ENCODE peak calls at places on chromosomes 5 and 9, in five cellular contexts. One of them, this sample, is unnamed.

GRCh38 chr5:141733198-141733597 is 51.2 kb upstream of the ARAP3 start:
- DNase-seq in HTR-8/SVneo: no peak
- DNase-seq in lower lobe of right lung: no peak
- DNase-seq in kidney tubule cell: no peak
- DNase-seq in HuH-7: no peak
- DNase-seq in this sample: no peak

GRCh38 chr9:33167949-33168535 is 906 bp upstream of the B4GALT1 start:
- DNase-seq in lower lobe of right lung: peak; percentile 54
- DNase-seq in HTR-8/SVneo: no peak
- DNase-seq in HuH-7: no peak
- DNase-seq in kidney tubule cell: no peak
- DNase-seq in this sample: no peak

GRCh38 chr9:127791085-127791484 is 5.3 kb downstream of the CDK9 start:
- DNase-seq in HuH-7: no peak
- DNase-seq in kidney tubule cell: no peak
- DNase-seq in HTR-8/SVneo: no peak
- DNase-seq in lower lobe of right lung: no peak
- DNase-seq in this sample: no peak

GRCh38 chr5:63963080-63963735 is 963 bp upstream of the HTR1A start:
- DNase-seq in HTR-8/SVneo: peak; percentile 37
- DNase-seq in HuH-7: peak; percentile 55
- DNase-seq in kidney tubule cell: peak; percentile 67
- DNase-seq in lower lobe of right lung: no peak
- DNase-seq in this sample: peak; percentile 7

GRCh38 chr5:181054138-181054537 is 14.1 kb downstream of the BTNL9 start:
- DNase-seq in lower lobe of right lung: no peak
- DNase-seq in kidney tubule cell: no peak
- DNase-seq in HuH-7: no peak
- DNase-seq in HTR-8/SVneo: no peak
- DNase-seq in this sample: no peak

GRCh38 chr9:122226758-122227575 is 1.8 kb downstream of the LHX6 start:
- DNase-seq in lower lobe of right lung: no peak
- DNase-seq in HuH-7: no peak
- DNase-seq in HTR-8/SVneo: no peak
- DNase-seq in kidney tubule cell: no peak
- DNase-seq in this sample: no peak

GRCh38 chr5:50352390-50352789 is 88.7 kb downstream of the EMB start:
- DNase-seq in HuH-7: no peak
- DNase-seq in HTR-8/SVneo: no peak
- DNase-seq in kidney tubule cell: no peak
- DNase-seq in lower lobe of right lung: no peak
- DNase-seq in this sample: no peak

GRCh38 chr5:54743997-54744788 is 226.6 kb downstream of the SNX18 start:
- DNase-seq in HTR-8/SVneo: peak; percentile 86
- DNase-seq in kidney tubule cell: peak; percentile 88
- DNase-seq in lower lobe of right lung: peak; percentile 54
- DNase-seq in HuH-7: no peak
- DNase-seq in this sample: peak; percentile 48

GRCh38 chr5:136435951-136436544 is 70.7 kb upstream of the TRPC7 start:
- DNase-seq in HuH-7: no peak
- DNase-seq in kidney tubule cell: no peak
- DNase-seq in HTR-8/SVneo: no peak
- DNase-seq in lower lobe of right lung: no peak
- DNase-seq in this sample: no peak

GRCh38 chr9:132114102-132114707 is 34.5 kb upstream of the MED27 start:
- DNase-seq in lower lobe of right lung: peak; percentile 64
- DNase-seq in HuH-7: peak; percentile 81
- DNase-seq in kidney tubule cell: peak; percentile 64
- DNase-seq in HTR-8/SVneo: peak; percentile 51
- DNase-seq in this sample: no peak

GRCh38 chr5:149585910-149586309 is 4.6 kb downstream of the ARHGEF37 start:
- DNase-seq in kidney tubule cell: no peak
- DNase-seq in HTR-8/SVneo: no peak
- DNase-seq in lower lobe of right lung: no peak
- DNase-seq in HuH-7: no peak
- DNase-seq in this sample: no peak

GRCh38 chr9:131728546-131728910 is 11.3 kb downstream of the RAPGEF1 start:
- DNase-seq in kidney tubule cell: no peak
- DNase-seq in HTR-8/SVneo: no peak
- DNase-seq in lower lobe of right lung: no peak
- DNase-seq in HuH-7: no peak
- DNase-seq in this sample: no peak

GRCh38 chr5:177416334-177416733 is 7.0 kb upstream of the F12 start:
- DNase-seq in HTR-8/SVneo: no peak
- DNase-seq in HuH-7: no peak
- DNase-seq in lower lobe of right lung: peak; percentile 82
- DNase-seq in kidney tubule cell: peak; percentile 32
- DNase-seq in this sample: no peak

GRCh38 chr5:88602584-88602983 is 280.4 kb downstream of the MEF2C start:
- DNase-seq in lower lobe of right lung: no peak
- DNase-seq in HTR-8/SVneo: no peak
- DNase-seq in HuH-7: no peak
- DNase-seq in kidney tubule cell: peak; percentile 3
- DNase-seq in this sample: no peak

GRCh38 chr5:10904862-10905432 is 143.9 kb upstream of the DAP start:
- DNase-seq in HuH-7: no peak
- DNase-seq in lower lobe of right lung: no peak
- DNase-seq in HTR-8/SVneo: no peak
- DNase-seq in kidney tubule cell: no peak
- DNase-seq in this sample: no peak

GRCh38 chr9:33374634-33375237 is 27.6 kb downstream of the AQP7 start:
- DNase-seq in HuH-7: peak; percentile 82
- DNase-seq in lower lobe of right lung: peak; percentile 76
- DNase-seq in kidney tubule cell: peak; percentile 72
- DNase-seq in HTR-8/SVneo: peak; percentile 59
- DNase-seq in this sample: peak; percentile 51

GRCh38 chr5:95973793-95974325 is 12.2 kb upstream of the ELL2 start:
- DNase-seq in HTR-8/SVneo: no peak
- DNase-seq in lower lobe of right lung: no peak
- DNase-seq in HuH-7: no peak
- DNase-seq in kidney tubule cell: peak; percentile 53
- DNase-seq in this sample: no peak

GRCh38 chr9:136075881-136076678 is 19.0 kb downstream of the NACC2 start:
- DNase-seq in HTR-8/SVneo: no peak
- DNase-seq in lower lobe of right lung: peak; percentile 64
- DNase-seq in HuH-7: no peak
- DNase-seq in kidney tubule cell: no peak
- DNase-seq in this sample: no peak

GRCh38 chr9:20490246-20490834 is 132.0 kb downstream of the MLLT3 start:
- DNase-seq in lower lobe of right lung: no peak
- DNase-seq in HuH-7: no peak
- DNase-seq in HTR-8/SVneo: no peak
- DNase-seq in kidney tubule cell: no peak
- DNase-seq in this sample: no peak

GRCh38 chr9:83920469-83920941 is 727 bp downstream of the KIF27 start:
- DNase-seq in HuH-7: no peak
- DNase-seq in lower lobe of right lung: no peak
- DNase-seq in kidney tubule cell: no peak
- DNase-seq in HTR-8/SVneo: peak; percentile 12
- DNase-seq in this sample: peak; percentile 26

GRCh38 chr5:94750681-94751080 is 132.2 kb downstream of the SLF1 start:
- DNase-seq in HTR-8/SVneo: no peak
- DNase-seq in HuH-7: no peak
- DNase-seq in lower lobe of right lung: no peak
- DNase-seq in kidney tubule cell: no peak
- DNase-seq in this sample: no peak

GRCh38 chr9:6414291-6414690 is 1.3 kb downstream of the UHRF2 start:
- DNase-seq in lower lobe of right lung: no peak
- DNase-seq in HuH-7: no peak
- DNase-seq in kidney tubule cell: peak; percentile 59
- DNase-seq in HTR-8/SVneo: no peak
- DNase-seq in this sample: no peak

GRCh38 chr9:32413424-32413823 is 29.0 kb downstream of the ACO1 start:
- DNase-seq in HTR-8/SVneo: no peak
- DNase-seq in kidney tubule cell: no peak
- DNase-seq in HuH-7: no peak
- DNase-seq in lower lobe of right lung: no peak
- DNase-seq in this sample: no peak

GRCh38 chr5:115349001-115349817 is 52.8 kb upstream of the CCDC112 start:
- DNase-seq in lower lobe of right lung: no peak
- DNase-seq in kidney tubule cell: peak; percentile 76
- DNase-seq in HuH-7: peak; percentile 39
- DNase-seq in HTR-8/SVneo: peak; percentile 64
- DNase-seq in this sample: peak; percentile 31

GRCh38 chr5:132193165-132193694 is 34.4 kb downstream of the P4HA2 start:
- DNase-seq in HuH-7: no peak
- DNase-seq in HTR-8/SVneo: no peak
- DNase-seq in lower lobe of right lung: no peak
- DNase-seq in kidney tubule cell: no peak
- DNase-seq in this sample: no peak

GRCh38 chr9:96448546-96449170 is 1.3 kb upstream of the HABP4 start:
- DNase-seq in kidney tubule cell: peak; percentile 14
- DNase-seq in HuH-7: no peak
- DNase-seq in lower lobe of right lung: no peak
- DNase-seq in HTR-8/SVneo: no peak
- DNase-seq in this sample: no peak

GRCh38 chr5:115838885-115839518 is 2.4 kb downstream of the ATG12 start:
- DNase-seq in kidney tubule cell: peak; percentile 59
- DNase-seq in HuH-7: peak; percentile 39
- DNase-seq in lower lobe of right lung: no peak
- DNase-seq in HTR-8/SVneo: peak; percentile 51
- DNase-seq in this sample: no peak

GRCh38 chr9:84862786-84863185 is 193.3 kb downstream of the NTRK2 start:
- DNase-seq in HTR-8/SVneo: no peak
- DNase-seq in kidney tubule cell: peak; percentile 48
- DNase-seq in lower lobe of right lung: peak; percentile 43
- DNase-seq in HuH-7: no peak
- DNase-seq in this sample: no peak

GRCh38 chr9:81146684-81147337 is 542.5 kb downstream of the TLE1 start:
- DNase-seq in HuH-7: no peak
- DNase-seq in HTR-8/SVneo: peak; percentile 15
- DNase-seq in lower lobe of right lung: no peak
- DNase-seq in kidney tubule cell: peak; percentile 84
- DNase-seq in this sample: no peak

GRCh38 chr9:115628426-115628825 is 510.5 kb upstream of the TNC start:
- DNase-seq in kidney tubule cell: peak; percentile 72
- DNase-seq in HTR-8/SVneo: no peak
- DNase-seq in HuH-7: no peak
- DNase-seq in lower lobe of right lung: no peak
- DNase-seq in this sample: no peak

GRCh38 chr5:100828756-100829342 is 74.2 kb downstream of the ST8SIA4 start:
- DNase-seq in lower lobe of right lung: no peak
- DNase-seq in HuH-7: no peak
- DNase-seq in HTR-8/SVneo: no peak
- DNase-seq in kidney tubule cell: no peak
- DNase-seq in this sample: no peak

GRCh38 chr9:34500623-34501267 is 22.0 kb downstream of the ENHO start:
- DNase-seq in HTR-8/SVneo: peak; percentile 41
- DNase-seq in lower lobe of right lung: peak; percentile 58
- DNase-seq in kidney tubule cell: peak; percentile 55
- DNase-seq in HuH-7: peak; percentile 44
- DNase-seq in this sample: no peak

GRCh38 chr9:93268551-93269314 is 84.8 kb downstream of the WNK2 start:
- DNase-seq in HuH-7: no peak
- DNase-seq in lower lobe of right lung: peak; percentile 43
- DNase-seq in kidney tubule cell: no peak
- DNase-seq in HTR-8/SVneo: no peak
- DNase-seq in this sample: no peak

GRCh38 chr5:122311888-122312669 is at the start of gene SNCAIP:
- DNase-seq in lower lobe of right lung: peak; percentile 59
- DNase-seq in kidney tubule cell: peak; percentile 47
- DNase-seq in HTR-8/SVneo: no peak
- DNase-seq in HuH-7: no peak
- DNase-seq in this sample: no peak

GRCh38 chr9:34405719-34406118 is 29.0 kb upstream of the MYORG start:
- DNase-seq in kidney tubule cell: peak; percentile 6
- DNase-seq in HuH-7: no peak
- DNase-seq in HTR-8/SVneo: no peak
- DNase-seq in lower lobe of right lung: no peak
- DNase-seq in this sample: no peak

GRCh38 chr9:70531286-70531685 is 116.8 kb upstream of the KLF9 start:
- DNase-seq in kidney tubule cell: no peak
- DNase-seq in HTR-8/SVneo: no peak
- DNase-seq in lower lobe of right lung: no peak
- DNase-seq in HuH-7: no peak
- DNase-seq in this sample: no peak

This sample was measured in HS-27A.